ENCODE peak calls at places on chromosomes 5 and 9, in four cellular contexts. G is GM12878, H is uterus, O is GM23338. T is an unnamed sample.

GRCh38 chr5:1814183-1815020 is 13.2 kb downstream of the NDUFS6 start:
- DNase-seq in G (no peak), H (no peak), O (no peak), T (no peak)

GRCh38 chr5:159762921-159763320 is 153.4 kb upstream of the ADRA1B start:
- DNase-seq in G (no peak), H (no peak), O (no peak), T (no peak)

GRCh38 chr5:89128097-89128496 is 245.1 kb upstream of the MEF2C start:
- DNase-seq in G (no peak), H (no peak), O (peak), T (no peak)

GRCh38 chr5:120624021-120624563 is 160.0 kb downstream of the PRR16 start:
- DNase-seq in G (no peak), H (no peak), O (no peak), T (no peak)

GRCh38 chr9:99430301-99430700 is 208.2 kb downstream of the SEC61B start:
- DNase-seq in G (no peak), H (no peak), O (no peak), T (no peak)

GRCh38 chr5:27315541-27316282 is 277.3 kb upstream of the CDH9 start:
- DNase-seq in G (no peak), H (no peak), O (peak), T (no peak)

GRCh38 chr5:79235222-79235577 is 731 bp upstream of the JMY start:
- DNase-seq in G (no peak), H (no peak), O (no peak), T (no peak)

GRCh38 chr5:141695627-141696180 is 13.7 kb upstream of the ARAP3 start:
- DNase-seq in G (no peak), H (no peak), O (no peak), T (no peak)

GRCh38 chr5:138955013-138955660 is 80.0 kb upstream of the LRRTM2 start:
- DNase-seq in G (no peak), H (no peak), O (no peak), T (no peak)

GRCh38 chr5:54959673-54960418 is 25.5 kb downstream of the ESM1 start:
- DNase-seq in G (no peak), H (no peak), O (peak), T (no peak)

GRCh38 chr9:130237763-130238524 is 27.6 kb upstream of the HMCN2 start:
- DNase-seq in G (no peak), H (no peak), O (peak), T (no peak)

GRCh38 chr9:121281614-121282291 is 13.8 kb downstream of the GSN start:
- DNase-seq in G (no peak), H (peak), O (no peak), T (no peak)

GRCh38 chr9:137391411-137391754 is 31.6 kb downstream of the EXD3 start:
- DNase-seq in G (no peak), H (peak), O (no peak), T (no peak)
- H3K4me3 ChIP-seq in G (no peak), H (no peak), O (no peak), T (no peak)

GRCh38 chr9:27303219-27303618 is 6.3 kb upstream of the EQTN start:
- DNase-seq in G (no peak), H (no peak), O (peak), T (no peak)
- H3K4me3 ChIP-seq in G (no peak), H (no peak), O (no peak), T (no peak)

GRCh38 chr9:137604345-137605145 is 941 bp upstream of the ARRDC1 start:
- DNase-seq in G (no peak), H (peak), O (peak), T (no peak)
- H3K4me3 ChIP-seq in G (no peak), H (peak), O (peak), T (peak)

GRCh38 chr9:101408374-101409078 is 9.9 kb downstream of the ZNF189 start:
- DNase-seq in G (no peak), H (no peak), O (no peak), T (no peak)
- H3K4me3 ChIP-seq in G (no peak), H (no peak), O (peak), T (no peak)

DNA sequence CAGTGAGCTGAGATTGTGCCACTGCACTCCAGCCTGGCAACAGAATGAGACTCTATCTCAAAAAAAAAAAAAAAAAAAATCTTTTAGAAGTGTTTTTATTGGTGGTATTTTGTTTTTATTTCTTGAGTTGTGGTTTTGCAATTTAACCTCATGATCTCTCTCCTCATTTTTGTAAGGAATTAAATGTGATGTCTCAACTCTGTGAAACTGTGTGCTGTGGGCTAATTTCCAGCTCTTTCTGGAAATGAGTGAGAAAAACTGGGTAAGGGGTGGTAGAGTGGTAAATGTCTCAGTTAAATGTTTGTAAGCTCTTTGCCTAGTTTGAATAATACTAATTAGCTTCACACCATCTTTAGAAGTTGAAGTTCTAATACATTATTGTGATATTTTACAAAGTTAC is 29.0 kb downstream of the ACO1 start:
- DNase-seq in G (no peak), H (no peak), O (no peak), T (no peak)
- H3K4me3 ChIP-seq in G (no peak), H (no peak), O (no peak), T (no peak)

GRCh38 chr5:125584119-125584518 is 837.7 kb upstream of the ZNF608 start:
- DNase-seq in G (no peak), H (no peak), O (no peak), T (no peak)
- H3K4me3 ChIP-seq in G (no peak), H (no peak), O (no peak), T (no peak)

DNA sequence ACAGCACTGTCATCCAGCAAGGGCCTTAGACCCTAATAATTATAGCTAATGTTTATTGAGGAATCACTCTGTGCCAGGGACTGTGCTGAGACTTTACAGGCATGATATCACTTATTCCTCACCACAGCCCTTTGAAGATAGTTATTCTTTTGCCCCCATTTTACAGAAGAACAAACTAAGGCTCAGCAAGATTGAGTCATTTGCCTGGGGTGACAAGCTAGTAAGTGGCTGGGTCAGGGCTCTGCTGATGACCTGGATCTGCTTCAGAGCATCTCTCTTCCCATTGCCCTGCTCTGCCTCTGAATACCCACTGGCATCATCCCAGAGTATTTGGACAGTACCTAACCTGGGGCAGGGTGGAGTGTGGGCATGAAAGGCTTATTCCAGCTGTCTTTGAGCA is 11.8 kb downstream of the JADE2 start:
- DNase-seq in G (no peak), H (no peak), O (no peak), T (no peak)
- H3K4me3 ChIP-seq in G (no peak), H (no peak), O (no peak), T (no peak)

DNA sequence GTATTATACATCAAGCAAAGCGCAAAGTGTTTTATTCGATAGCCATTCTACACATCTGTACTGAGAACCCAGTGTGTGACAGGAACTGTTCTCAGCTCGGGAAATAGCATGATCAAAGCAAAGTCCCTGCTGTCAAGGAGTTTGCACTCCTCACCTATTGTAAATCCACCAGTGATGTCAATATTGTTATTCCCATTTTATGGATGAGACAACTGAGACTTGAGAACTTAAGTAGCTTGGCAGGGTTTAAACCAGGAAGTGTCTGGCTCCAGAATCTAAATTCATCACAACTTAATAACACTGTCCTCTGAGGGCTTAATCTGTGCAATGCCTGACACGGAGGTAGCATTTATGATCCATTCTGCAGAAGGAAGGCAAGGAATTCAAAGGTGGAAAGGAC is 50.7 kb downstream of the ADAM19 start:
- DNase-seq in G (no peak), H (no peak), O (no peak), T (no peak)
- H3K4me3 ChIP-seq in G (no peak), H (no peak), O (no peak), T (no peak)